ENCODE peak calls at places on chromosomes 7 and 10, in four cellular contexts. One of them, this sample, is unnamed.

GRCh38 chr7:94975316-94975715 is 67.9 kb downstream of the PPP1R9A start:
- DNase-seq in K562: no peak
- DNase-seq in Panc1: no peak
- DNase-seq in HepG2: peak
- DNase-seq in this sample: no peak

GRCh38 chr10:21927601-21928000 is 75.9 kb downstream of the DNAJC1 start:
- DNase-seq in K562: no peak
- DNase-seq in Panc1: no peak
- DNase-seq in HepG2: no peak
- DNase-seq in this sample: no peak

GRCh38 chr10:60531006-60531405 is 141.3 kb upstream of the ANK3 start:
- DNase-seq in K562: no peak
- DNase-seq in Panc1: no peak
- DNase-seq in HepG2: no peak
- DNase-seq in this sample: no peak

GRCh38 chr10:122050316-122050715 is 61.4 kb downstream of the TACC2 start:
- DNase-seq in K562: no peak
- DNase-seq in Panc1: no peak
- DNase-seq in HepG2: no peak
- DNase-seq in this sample: no peak

GRCh38 chr10:52071814-52072213 is 242.3 kb upstream of the DKK1 start:
- DNase-seq in K562: no peak
- DNase-seq in Panc1: no peak
- DNase-seq in HepG2: no peak
- DNase-seq in this sample: no peak

GRCh38 chr10:34905200-34905927 is 90.3 kb upstream of the PARD3 start:
- DNase-seq in K562: no peak
- DNase-seq in Panc1: no peak
- DNase-seq in HepG2: no peak
- DNase-seq in this sample: no peak

GRCh38 chr10:124647421-124648130 is 96.6 kb downstream of the FAM53B start:
- DNase-seq in K562: peak
- DNase-seq in Panc1: no peak
- DNase-seq in HepG2: peak
- DNase-seq in this sample: peak

GRCh38 chr7:5234852-5235831 is 45.1 kb downstream of the WIPI2 start:
- DNase-seq in K562: no peak
- DNase-seq in Panc1: no peak
- DNase-seq in HepG2: no peak
- DNase-seq in this sample: no peak

GRCh38 chr7:123624527-123625183 is 23.0 kb downstream of the ASB15 start:
- DNase-seq in K562: peak
- DNase-seq in Panc1: peak
- DNase-seq in HepG2: peak
- DNase-seq in this sample: no peak

GRCh38 chr10:52706347-52707070 is 66.1 kb downstream of the MBL2 start:
- DNase-seq in K562: no peak
- DNase-seq in Panc1: no peak
- DNase-seq in HepG2: no peak
- DNase-seq in this sample: no peak

GRCh38 chr10:63456437-63457210 is 9.2 kb downstream of the JMJD1C start:
- DNase-seq in K562: no peak
- DNase-seq in Panc1: no peak
- DNase-seq in HepG2: no peak
- DNase-seq in this sample: no peak

GRCh38 chr7:40887099-40887498 is 752.3 kb downstream of the SUGCT start:
- DNase-seq in K562: no peak
- DNase-seq in Panc1: no peak
- DNase-seq in HepG2: no peak
- DNase-seq in this sample: no peak

GRCh38 chr10:55146032-55146431 is 345.0 kb upstream of the PCDH15 start:
- DNase-seq in K562: no peak
- DNase-seq in Panc1: no peak
- DNase-seq in HepG2: no peak
- DNase-seq in this sample: no peak

GRCh38 chr10:71927669-71928592 is 36.3 kb upstream of the CHST3 start:
- DNase-seq in K562: no peak
- DNase-seq in Panc1: no peak
- DNase-seq in HepG2: peak
- DNase-seq in this sample: no peak

GRCh38 chr10:89332092-89332633 is 4.4 kb downstream of the IFIT3 start:
- DNase-seq in K562: peak
- DNase-seq in Panc1: no peak
- DNase-seq in HepG2: peak
- DNase-seq in this sample: no peak

GRCh38 chr7:157549612-157550299 is 213.0 kb downstream of the DNAJB6 start:
- DNase-seq in K562: no peak
- DNase-seq in Panc1: no peak
- DNase-seq in HepG2: no peak
- DNase-seq in this sample: no peak

GRCh38 chr7:17598305-17598704 is 299.9 kb downstream of the AHR start:
- DNase-seq in K562: no peak
- DNase-seq in Panc1: no peak
- DNase-seq in HepG2: no peak
- DNase-seq in this sample: no peak

GRCh38 chr10:12350167-12350872 is 973 bp downstream of the CAMK1D start:
- DNase-seq in K562: no peak
- DNase-seq in Panc1: no peak
- DNase-seq in HepG2: peak
- DNase-seq in this sample: no peak

GRCh38 chr7:68967598-68967997 is 630.7 kb upstream of the AUTS2 start:
- DNase-seq in K562: no peak
- DNase-seq in Panc1: no peak
- DNase-seq in HepG2: no peak
- DNase-seq in this sample: no peak

GRCh38 chr7:22114440-22114981 is 168.8 kb upstream of the CDCA7L start:
- DNase-seq in K562: no peak
- DNase-seq in Panc1: no peak
- DNase-seq in HepG2: no peak
- DNase-seq in this sample: no peak

GRCh38 chr7:36312064-36312914 is 77.4 kb upstream of the ANLN start:
- DNase-seq in K562: peak
- DNase-seq in Panc1: no peak
- DNase-seq in HepG2: peak
- DNase-seq in this sample: no peak

GRCh38 chr10:50604049-50604640 is 19.6 kb downstream of the SGMS1 start:
- DNase-seq in K562: peak
- DNase-seq in Panc1: no peak
- DNase-seq in HepG2: no peak
- DNase-seq in this sample: no peak

GRCh38 chr10:49562893-49563292 is 24.0 kb upstream of the ERCC6 start:
- DNase-seq in K562: no peak
- DNase-seq in Panc1: no peak
- DNase-seq in HepG2: no peak
- DNase-seq in this sample: no peak

DNA sequence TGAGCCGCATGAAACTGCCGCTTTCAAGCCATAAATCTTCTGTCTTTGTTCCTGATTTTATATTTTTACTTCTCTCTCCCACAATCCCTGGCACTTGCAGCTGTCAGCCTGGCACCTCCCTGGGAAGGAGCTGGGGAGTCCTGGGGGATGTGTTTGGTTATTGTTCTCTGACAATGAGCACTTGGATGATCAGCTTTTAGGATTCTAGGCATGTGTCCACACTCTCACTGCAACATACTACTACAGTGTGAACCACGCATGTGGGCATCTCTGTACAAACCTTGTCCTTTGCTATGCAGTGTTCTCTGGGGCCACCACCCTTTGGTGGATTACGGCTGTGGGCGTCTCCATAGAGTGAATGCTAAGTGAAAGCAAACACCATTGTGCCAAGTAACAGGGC is 168.5 kb upstream of the KMT2E start:
- DNase-seq in K562: no peak
- DNase-seq in Panc1: no peak
- DNase-seq in HepG2: no peak
- DNase-seq in this sample: no peak
- TF ChIP-seq TCF7L2 in K562: no peak
- TF ChIP-seq TCF7L2 in Panc1: no peak
- TF ChIP-seq TCF7L2 in HepG2: no peak
- TF ChIP-seq TCF7L2 in this sample: no peak

GRCh38 chr7:90455163-90456030 is 14.0 kb upstream of the PTTG1IP2 start:
- DNase-seq in K562: peak
- DNase-seq in Panc1: no peak
- DNase-seq in HepG2: peak
- DNase-seq in this sample: peak
- TF ChIP-seq TCF7L2 in K562: no peak
- TF ChIP-seq TCF7L2 in Panc1: no peak
- TF ChIP-seq TCF7L2 in HepG2: no peak
- TF ChIP-seq TCF7L2 in this sample: no peak

DNA sequence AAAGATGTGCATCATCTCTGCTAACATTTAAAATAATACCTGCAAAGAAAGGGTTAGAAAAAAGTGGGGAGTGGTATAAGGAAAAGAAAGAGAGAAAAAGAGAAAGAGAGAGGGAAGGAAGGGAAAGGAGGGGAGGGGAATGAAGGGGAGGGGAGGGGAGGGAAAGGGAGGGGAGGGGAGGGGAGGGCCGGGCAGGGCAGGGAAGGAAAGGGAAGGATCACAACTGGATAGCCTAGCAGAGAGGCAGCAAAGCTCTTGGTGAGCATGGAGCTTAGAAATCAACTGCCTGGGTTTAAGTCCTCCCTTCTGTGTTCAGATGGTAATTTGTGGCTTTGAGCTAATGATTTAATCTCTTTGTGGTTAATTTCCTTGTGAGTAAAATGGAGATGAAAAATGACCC is 5.4 kb upstream of the FAM237B start:
- DNase-seq in K562: no peak
- DNase-seq in Panc1: no peak
- DNase-seq in HepG2: no peak
- DNase-seq in this sample: no peak
- TF ChIP-seq TCF7L2 in K562: no peak
- TF ChIP-seq TCF7L2 in Panc1: no peak
- TF ChIP-seq TCF7L2 in HepG2: no peak
- TF ChIP-seq TCF7L2 in this sample: no peak

DNA sequence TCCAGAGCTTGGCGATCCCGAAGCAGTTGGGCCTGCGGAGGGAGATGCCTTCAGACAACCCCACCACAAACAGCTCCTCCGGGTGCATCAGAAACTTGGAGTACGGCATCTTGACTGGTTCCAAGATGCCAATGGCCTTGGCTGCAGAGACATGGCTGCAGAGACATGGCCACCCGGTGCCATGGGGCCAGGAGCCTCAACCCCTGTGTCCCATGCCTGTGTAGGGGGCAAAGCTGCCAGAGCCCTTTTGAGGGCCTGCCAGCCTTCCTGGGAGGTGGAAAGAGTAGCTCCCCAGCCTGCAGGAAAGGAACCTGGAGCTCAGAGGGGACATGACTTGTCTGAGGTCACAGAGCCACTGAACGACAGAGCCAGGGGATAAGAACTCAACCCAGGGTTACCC is 83.5 kb downstream of the RABGEF1 start:
- DNase-seq in K562: no peak
- DNase-seq in Panc1: no peak
- DNase-seq in HepG2: no peak
- DNase-seq in this sample: no peak
- TF ChIP-seq TCF7L2 in K562: no peak
- TF ChIP-seq TCF7L2 in Panc1: no peak
- TF ChIP-seq TCF7L2 in HepG2: no peak
- TF ChIP-seq TCF7L2 in this sample: no peak

DNA sequence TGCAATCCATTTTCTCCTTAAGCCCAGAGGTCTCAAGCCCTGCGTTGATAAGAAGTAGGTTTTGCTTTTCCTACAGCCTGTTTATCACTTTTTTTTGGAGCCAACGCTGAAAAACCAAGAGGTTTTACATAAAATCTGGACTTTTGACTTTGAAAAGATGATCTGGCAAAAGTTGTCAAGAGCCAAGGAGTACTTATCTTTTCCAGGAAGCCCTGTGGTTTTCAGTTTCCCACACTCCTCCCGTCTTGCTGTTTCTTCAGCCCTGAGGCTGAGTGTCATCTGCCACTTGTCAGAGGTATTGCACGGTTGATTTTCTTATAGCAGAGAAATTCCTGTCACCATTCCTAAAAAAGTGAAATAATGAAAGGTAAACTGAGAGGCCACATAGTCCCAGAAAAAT is 108.7 kb downstream of the TYW1 start:
- DNase-seq in K562: peak
- DNase-seq in Panc1: no peak
- DNase-seq in HepG2: no peak
- DNase-seq in this sample: no peak
- TF ChIP-seq TCF7L2 in K562: no peak
- TF ChIP-seq TCF7L2 in Panc1: no peak
- TF ChIP-seq TCF7L2 in HepG2: no peak
- TF ChIP-seq TCF7L2 in this sample: no peak

GRCh38 chr10:75201793-75202307 is 8.7 kb upstream of the VDAC2 start:
- DNase-seq in K562: no peak
- DNase-seq in Panc1: no peak
- DNase-seq in HepG2: peak
- DNase-seq in this sample: no peak
- TF ChIP-seq TCF7L2 in K562: no peak
- TF ChIP-seq TCF7L2 in Panc1: no peak
- TF ChIP-seq TCF7L2 in HepG2: no peak
- TF ChIP-seq TCF7L2 in this sample: no peak

GRCh38 chr7:45971661-45972175 is 50.6 kb upstream of the IGFBP3 start:
- DNase-seq in K562: no peak
- DNase-seq in Panc1: no peak
- DNase-seq in HepG2: no peak
- DNase-seq in this sample: no peak
- TF ChIP-seq TCF7L2 in K562: no peak
- TF ChIP-seq TCF7L2 in Panc1: no peak
- TF ChIP-seq TCF7L2 in HepG2: no peak
- TF ChIP-seq TCF7L2 in this sample: no peak